ENCODE peak calls at places on chromosomes 16 and 17, in nine cellular contexts. A is neural crest cell; I is activated T-cell treated with anti-CD3 and anti-CD28 coated beads for 1 hour; U is stimulated activated naive CD4-positive, alpha-beta T cell; O is omental fat pad; Z is D721Med; D is T1000; E is HCT116; K is activated naive CD8-positive, alpha-beta T cell treated with anti-CD3 and anti-CD28 coated beads, Interleukin-2, amount 50 U/mL, for 24 hours. C is an unnamed sample.

GRCh38 chr16:65099607-65100006 is 22.3 kb downstream of the CDH11 start:
- DNase-seq in Z (no peak), A (no peak), I (no peak), U (no peak), O (no peak), E (no peak), D (no peak), K (no peak), C (no peak)

GRCh38 chr17:10702574-10702973 is 5.2 kb downstream of the ADPRM start:
- DNase-seq in Z (no peak), D (no peak), I (no peak), K (no peak), U (no peak), A (no peak), O (no peak), E (no peak), C (no peak)

GRCh38 chr16:50576403-50577113 is 28.4 kb downstream of the NKD1 start:
- DNase-seq in A (no peak), D (no peak), U (no peak), O (no peak), E (no peak), Z (no peak), K (no peak), I (no peak), C (no peak)

GRCh38 chr17:72565758-72566157 is 444.9 kb downstream of the SOX9 start:
- DNase-seq in O (no peak), I (no peak), E (no peak), Z (no peak), D (no peak), K (no peak), U (no peak), A (no peak), C (no peak)

GRCh38 chr16:77472262-77472661 is 37.4 kb upstream of the ADAMTS18 start:
- DNase-seq in Z (no peak), E (no peak), I (no peak), D (no peak), K (no peak), A (no peak), U (no peak), O (no peak), C (no peak)

GRCh38 chr16:22424161-22424937 is 49.9 kb upstream of the CDR2 start:
- DNase-seq in D (no peak), A (no peak), Z (no peak), U (no peak), I (no peak), E (no peak), K (no peak), O (no peak), C (no peak)

GRCh38 chr17:60311186-60311585 is 80.7 kb downstream of the USP32 start:
- DNase-seq in I (no peak), O (no peak), K (no peak), U (no peak), A (no peak), E (no peak), D (no peak), Z (no peak), C (no peak)

GRCh38 chr17:77708936-77709335 is 249.6 kb upstream of the TNRC6C start:
- DNase-seq in O (no peak), U (no peak), K (no peak), Z (no peak), A (no peak), I (no peak), E (no peak), D (no peak), C (no peak)

GRCh38 chr17:83076930-83077329 is 2.5 kb upstream of the METRNL start:
- DNase-seq in O (no peak), E (no peak), Z (no peak), U (no peak), D (no peak), K (peak), I (no peak), A (no peak), C (no peak)

GRCh38 chr16:81265658-81266451 is 27.4 kb downstream of the BCO1 start:
- DNase-seq in A (no peak), D (no peak), E (no peak), O (no peak), U (no peak), I (no peak), Z (no peak), K (no peak), C (no peak)

GRCh38 chr17:39271546-39271945 is 45.8 kb upstream of the STAC2 start:
- DNase-seq in K (no peak), Z (no peak), E (no peak), I (no peak), O (no peak), A (no peak), D (no peak), U (no peak), C (no peak)

GRCh38 chr16:83661656-83662055 is 146.1 kb upstream of the HSBP1 start:
- DNase-seq in O (no peak), I (no peak), D (no peak), U (no peak), Z (no peak), K (no peak), A (no peak), E (no peak), C (no peak)

GRCh38 chr16:82260212-82260795 is 90.3 kb upstream of the MPHOSPH6 start:
- DNase-seq in U (no peak), O (no peak), E (no peak), K (no peak), Z (no peak), D (no peak), I (no peak), A (no peak), C (no peak)

GRCh38 chr16:4465977-4466779 is 8.2 kb downstream of the NMRAL1 start:
- DNase-seq in O (no peak), K (peak), E (no peak), Z (no peak), D (no peak), A (no peak), U (no peak), I (peak), C (no peak)

GRCh38 chr16:46730801-46731690 is 17.1 kb downstream of the MYLK3 start:
- DNase-seq in A (no peak), O (no peak), U (no peak), E (no peak), I (no peak), Z (no peak), D (no peak), K (no peak), C (no peak)

GRCh38 chr17:40839194-40839593 is 16.8 kb upstream of the KRT10 start:
- DNase-seq in U (no peak), E (no peak), I (no peak), A (no peak), O (no peak), D (no peak), K (no peak), Z (no peak), C (no peak)

C was measured in naive thymus-derived CD8-positive, alpha-beta T cell.